ENCODE peak calls at places on chromosome 20, in seven cellular contexts. W is H9, I is SK-N-SH, L is pancreas, G is lower lobe of right lung, Q is neural crest cell, R is endothelial cell. F is an unnamed sample.

GRCh38 chr20:63831696-63832686 is 927 bp upstream of the ZBTB46 start:
- DNase-seq in Q (no peak), L (no peak), W (peak), G (no peak), R (peak), I (peak), F (no peak)

GRCh38 chr20:44068780-44069191 is 118.2 kb downstream of the JPH2 start:
- DNase-seq in G (no peak), L (no peak), W (no peak), Q (no peak), R (no peak), I (no peak), F (no peak)

GRCh38 chr20:58388028-58388601 is 914 bp upstream of the VAPB start:
- DNase-seq in L (no peak), R (no peak), W (no peak), I (no peak), G (no peak), Q (no peak), F (no peak)

GRCh38 chr20:63736893-63737689 is 627 bp downstream of the LIME1 start:
- DNase-seq in Q (no peak), L (no peak), G (no peak), R (peak), I (peak), W (peak), F (peak)

GRCh38 chr20:51345601-51346101 is 196.9 kb downstream of the NFATC2 start:
- DNase-seq in Q (no peak), I (no peak), G (no peak), R (no peak), W (no peak), L (no peak), F (no peak)

GRCh38 chr20:17747431-17747846 is 47.7 kb downstream of the BANF2 start:
- DNase-seq in W (no peak), L (peak), G (no peak), Q (no peak), R (no peak), I (no peak), F (no peak)

GRCh38 chr20:50491926-50492634 is 18.1 kb upstream of the PTPN1 start:
- DNase-seq in R (no peak), G (no peak), L (no peak), W (no peak), I (no peak), Q (no peak), F (no peak)

GRCh38 chr20:19605759-19606158 is 152.3 kb upstream of the RIN2 start:
- DNase-seq in Q (no peak), W (no peak), R (no peak), L (no peak), G (no peak), I (no peak), F (no peak)

GRCh38 chr20:32326507-32326851 is 31.7 kb upstream of the ASXL1 start:
- DNase-seq in G (no peak), I (no peak), R (no peak), W (no peak), L (no peak), Q (no peak), F (no peak)

GRCh38 chr20:45109634-45110033 is 5.3 kb downstream of the WFDC5 start:
- DNase-seq in L (no peak), Q (no peak), W (no peak), I (no peak), G (no peak), R (no peak), F (no peak)

GRCh38 chr20:33677991-33678431 is 3.8 kb upstream of the NECAB3 start:
- DNase-seq in I (no peak), G (no peak), Q (no peak), L (no peak), W (no peak), R (no peak), F (no peak)

GRCh38 chr20:23625236-23625964 is 12.4 kb downstream of the CST3 start:
- DNase-seq in I (no peak), G (no peak), Q (no peak), W (no peak), R (no peak), L (no peak), F (no peak)
- TF ChIP-seq CTCF in I (no peak), G (no peak), Q (no peak), W (no peak), R (no peak), L (no peak), F (no peak)

DNA sequence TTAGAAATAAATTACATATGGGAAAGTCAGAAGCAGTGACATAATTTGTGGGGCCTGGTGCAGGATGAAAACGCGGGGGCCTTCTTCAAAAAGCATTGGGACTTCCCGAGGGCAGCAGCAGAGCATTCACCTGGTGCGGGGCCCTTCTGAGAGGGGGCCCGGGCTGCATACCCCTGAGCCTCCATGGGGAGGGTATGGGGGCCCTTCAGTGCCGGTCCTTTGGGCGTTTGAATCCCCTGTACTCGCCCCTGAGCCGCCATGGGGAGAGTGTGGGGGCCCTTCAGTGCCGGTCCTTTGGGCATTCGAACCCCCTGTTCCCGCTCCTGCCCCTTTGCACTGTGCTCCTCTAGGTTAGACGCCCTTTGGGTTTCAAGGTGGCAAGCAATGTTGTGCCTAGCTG is 283.5 kb downstream of the CDH4 start:
- DNase-seq in W (no peak), I (no peak), G (no peak), R (no peak), L (no peak), Q (no peak), F (peak)
- TF ChIP-seq CTCF in W (no peak), I (no peak), G (no peak), R (no peak), L (no peak), Q (no peak), F (no peak)

DNA sequence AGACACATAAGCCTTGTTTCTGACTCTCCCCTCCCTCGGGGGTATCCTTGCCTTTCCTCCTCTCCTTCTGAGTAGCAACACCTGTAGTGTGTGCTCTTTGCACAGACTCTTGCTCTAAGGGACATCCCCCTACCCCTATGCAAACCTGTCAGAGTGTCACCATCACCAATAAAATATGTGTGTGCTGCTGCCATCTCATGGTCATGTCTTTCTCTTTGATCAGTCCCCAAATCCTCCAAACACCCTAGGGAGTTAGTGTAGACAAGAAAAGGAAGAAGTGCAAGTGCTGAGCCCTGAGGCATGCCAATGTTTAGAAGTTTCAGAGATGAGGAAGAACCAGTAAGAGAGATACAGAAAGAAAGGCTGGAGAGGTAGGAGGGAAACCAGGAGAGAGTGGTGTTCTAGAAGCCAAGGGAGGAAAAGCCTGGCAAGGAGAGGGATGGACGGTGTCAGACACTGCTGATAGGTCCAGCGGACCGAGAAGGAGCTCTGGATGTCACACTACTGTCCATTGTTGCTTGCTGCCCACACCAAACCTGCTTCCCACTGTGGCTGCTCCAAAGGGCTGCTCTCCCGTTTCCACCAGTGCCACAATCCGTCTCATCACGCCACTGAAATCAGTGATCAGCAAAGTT is 16.4 kb downstream of the TRMT6 start:
- DNase-seq in G (no peak), L (peak), W (no peak), Q (no peak), I (peak), R (no peak), F (no peak)
- TF ChIP-seq CTCF in G (no peak), L (no peak), W (peak), Q (peak), I (peak), R (no peak), F (peak)

DNA sequence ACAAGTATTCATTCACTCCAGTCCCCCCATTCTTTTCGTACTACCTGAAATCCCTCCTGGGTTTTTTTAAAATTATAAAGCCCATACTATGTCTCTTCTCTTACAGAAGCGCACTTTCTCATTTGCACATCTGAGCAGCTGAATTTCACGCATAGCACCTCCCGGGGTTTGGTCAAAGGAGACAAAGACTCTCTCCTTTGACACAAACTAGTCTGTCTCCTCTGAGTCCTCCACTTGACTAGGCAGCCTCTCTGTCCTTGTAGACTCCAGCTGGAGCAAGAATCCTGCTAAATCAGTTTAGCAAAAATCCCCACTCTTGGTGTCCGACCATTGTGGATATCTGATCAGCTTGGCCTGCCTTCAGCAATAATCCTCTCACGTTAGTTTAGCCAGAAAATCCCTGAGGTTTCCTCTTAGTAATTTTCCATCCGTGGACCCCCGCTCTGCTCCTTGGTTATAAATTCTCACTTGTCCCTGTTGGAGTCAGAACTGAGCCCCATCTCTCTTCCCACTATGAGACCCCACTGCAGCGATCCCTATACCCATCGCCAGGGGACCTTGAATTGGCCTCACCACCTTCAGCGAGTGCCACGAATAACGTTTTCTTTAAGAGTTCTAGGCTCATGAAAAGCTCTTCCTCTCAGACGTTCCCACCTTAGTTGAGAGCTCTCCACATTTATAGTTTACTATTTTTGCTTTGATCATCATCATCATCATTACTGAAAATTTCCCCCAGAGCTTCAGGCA is 29.0 kb downstream of the PDYN start:
- DNase-seq in I (no peak), L (no peak), Q (no peak), W (no peak), G (no peak), R (peak), F (no peak)
- TF ChIP-seq CTCF in I (no peak), L (no peak), Q (no peak), W (peak), G (no peak), R (no peak), F (no peak)

GRCh38 chr20:2654831-2655230 is 2.4 kb downstream of the NOP56 start:
- DNase-seq in L (no peak), Q (no peak), W (no peak), R (no peak), G (no peak), I (no peak), F (no peak)

GRCh38 chr20:2652724-2653510 is 485 bp downstream of the NOP56 start:
- DNase-seq in G (peak), W (no peak), I (peak), Q (peak), R (peak), L (no peak), F (no peak)

GRCh38 chr20:2653511-2654383 is 1.3 kb downstream of the NOP56 start:
- DNase-seq in L (no peak), G (no peak), Q (no peak), W (no peak), R (no peak), I (no peak), F (no peak)

GRCh38 chr20:2655331-2656116 is 3.1 kb downstream of the NOP56 start:
- DNase-seq in G (no peak), W (no peak), Q (no peak), L (no peak), R (no peak), I (no peak), F (no peak)

GRCh38 chr20:2654384-2654822 is 2.0 kb downstream of the NOP56 start:
- DNase-seq in G (no peak), I (no peak), Q (no peak), L (no peak), R (no peak), W (no peak), F (no peak)
- TF ChIP-seq CTCF in G (no peak), I (no peak), Q (no peak), L (no peak), R (no peak), W (no peak), F (no peak)

GRCh38 chr20:3785240-3786125 is 1.1 kb downstream of the CENPB start:
- DNase-seq in I (peak), G (peak), W (no peak), L (peak), Q (no peak), R (no peak), F (no peak)

GRCh38 chr20:3784863-3785239 is 1.7 kb downstream of the CENPB start:
- DNase-seq in W (no peak), I (no peak), R (no peak), Q (no peak), G (no peak), L (no peak), F (no peak)

GRCh38 chr20:3788685-3789155 is 2.2 kb upstream of the CENPB start:
- DNase-seq in L (no peak), I (no peak), R (no peak), Q (no peak), G (peak), W (no peak), F (no peak)

GRCh38 chr20:3786126-3786484 is 435 bp downstream of the CENPB start:
- DNase-seq in W (no peak), G (peak), I (peak), L (peak), Q (no peak), R (peak), F (no peak)

DNA sequence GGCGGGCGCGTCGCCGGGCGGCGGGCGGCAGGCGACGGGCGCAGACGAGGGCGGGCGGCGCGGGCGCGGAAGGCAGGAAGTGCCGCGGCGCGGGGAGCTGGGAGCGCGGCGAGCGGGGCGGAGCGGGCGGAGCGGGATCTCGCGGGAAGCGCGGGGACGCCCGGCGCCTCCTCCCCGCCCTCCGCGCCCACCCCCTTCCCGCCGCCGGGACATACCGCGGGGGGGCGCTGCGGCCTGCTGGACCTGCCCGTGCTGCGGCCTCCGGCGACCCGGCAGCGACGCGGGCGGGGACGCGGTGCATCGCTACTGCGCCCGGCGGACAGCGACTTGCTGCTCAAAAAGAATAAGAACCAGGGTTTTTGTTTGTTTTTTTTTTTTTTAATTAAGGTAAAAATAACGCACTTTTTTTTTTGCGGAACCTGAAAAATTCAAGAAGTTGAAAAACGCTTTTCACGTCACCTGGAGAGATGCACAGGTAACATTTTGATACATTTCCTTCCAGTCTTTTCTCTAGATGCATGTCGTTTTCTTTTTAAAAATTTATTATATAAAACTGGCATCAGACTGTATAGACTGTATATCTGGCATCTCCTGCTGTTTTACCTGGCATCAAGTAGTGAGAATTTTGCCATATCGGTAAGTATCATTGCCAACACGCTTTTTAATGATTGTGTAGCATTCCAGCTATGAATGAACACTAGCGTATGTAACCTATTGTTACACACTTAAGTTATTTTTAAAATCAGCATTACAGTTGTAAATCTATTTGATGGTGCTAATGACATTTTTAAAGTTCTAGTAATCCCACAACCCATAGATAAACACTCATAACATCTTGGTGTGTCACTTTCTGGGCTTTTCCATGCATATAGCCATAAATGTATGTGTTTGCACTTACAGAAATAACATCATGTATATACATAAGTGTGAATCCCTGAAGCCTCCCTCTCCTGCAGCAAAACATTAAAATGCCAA is at the start of gene CENPB:
- DNase-seq in R (peak), W (peak), G (peak), Q (peak), I (peak), L (peak), F (no peak)
- TF ChIP-seq CTCF in R (peak), W (peak), G (peak), Q (peak), I (peak), L (peak), F (peak)

GRCh38 chr20:35885212-35885611 is 69.1 kb downstream of the SCAND1 start:
- DNase-seq in Q (no peak), W (no peak), I (no peak), R (no peak), L (no peak), G (no peak), F (no peak)

GRCh38 chr20:35883778-35884540 is 70.3 kb downstream of the SCAND1 start:
- DNase-seq in L (peak), Q (peak), R (peak), W (peak), I (peak), G (peak), F (no peak)

GRCh38 chr20:35883341-35883777 is 70.9 kb downstream of the SCAND1 start:
- DNase-seq in W (no peak), R (no peak), Q (no peak), L (no peak), G (no peak), I (no peak), F (no peak)

GRCh38 chr20:35886537-35886936 is 67.8 kb downstream of the SCAND1 start:
- DNase-seq in Q (no peak), R (no peak), I (peak), L (no peak), W (no peak), G (no peak), F (no peak)

DNA sequence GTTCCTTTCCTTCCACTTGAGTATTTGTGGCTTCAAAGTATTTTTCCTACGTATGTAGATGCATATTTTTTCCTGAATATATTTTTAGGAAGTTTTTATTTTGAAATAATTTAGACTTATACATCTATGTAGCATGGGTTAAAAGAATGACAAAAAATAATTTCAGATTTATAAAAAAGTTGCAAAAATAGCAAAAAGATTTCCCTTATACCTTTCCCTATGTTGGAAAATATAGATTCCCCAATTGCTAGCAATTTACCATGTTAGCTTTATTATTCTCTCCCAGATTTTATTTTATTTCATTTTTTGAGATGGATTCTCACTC is 69.8 kb downstream of the SCAND1 start:
- DNase-seq in W (no peak), Q (no peak), L (no peak), R (no peak), I (no peak), G (no peak), F (no peak)
- TF ChIP-seq CTCF in W (no peak), Q (no peak), L (no peak), R (no peak), I (no peak), G (no peak), F (peak)